ENCODE peak calls at places on chromosomes 5 and 9, in seven cellular contexts. W is neural progenitor cell, O is MM.1S, Q is astrocyte, R is HCT116, E is K562, L is fibroblast of lung. S is an unnamed sample. For H3K79me2, the result is how much of the 10 kb centered on the place peaks cover.

GRCh38 chr9:98962181-98962560 is 18.5 kb downstream of the COL15A1 start:
- DNase-seq in W (no peak), O (no peak), Q (peak), R (no peak), E (no peak), L (peak), S (peak)

GRCh38 chr9:12464910-12465512 is 228.2 kb upstream of the TYRP1 start:
- DNase-seq in W (peak), O (peak), Q (no peak), R (no peak), E (peak), L (peak), S (peak)

GRCh38 chr9:385818-386398 is 171.2 kb downstream of the DOCK8 start:
- DNase-seq in W (peak), O (peak), Q (peak), R (peak), E (peak), L (peak), S (peak)

GRCh38 chr5:92927291-92927778 is 653.7 kb downstream of the NR2F1-AS1 start:
- DNase-seq in W (peak), O (no peak), Q (peak), R (peak), E (no peak), L (no peak), S (no peak)

GRCh38 chr5:95916687-95917085 is 45.0 kb downstream of the ELL2 start:
- DNase-seq in W (no peak), O (no peak), Q (no peak), R (no peak), E (no peak), L (no peak), S (no peak)

GRCh38 chr5:96790851-96791513 is 16.8 kb downstream of the ERAP1 start:
- DNase-seq in W (peak), O (no peak), Q (peak), R (no peak), E (no peak), L (peak), S (peak)

GRCh38 chr5:170368593-170368992 is 20.6 kb downstream of the KCNMB1 start:
- DNase-seq in W (no peak), O (no peak), Q (no peak), R (no peak), E (no peak), L (no peak), S (no peak)

GRCh38 chr9:110748251-110748893 is 79.8 kb downstream of the MUSK start:
- DNase-seq in W (no peak), O (no peak), Q (no peak), R (no peak), E (no peak), L (no peak), S (no peak)

GRCh38 chr9:83041771-83042170 is 21.2 kb downstream of the RASEF start:
- DNase-seq in W (no peak), O (no peak), Q (peak), R (no peak), E (no peak), L (no peak), S (no peak)

GRCh38 chr5:151110992-151111391 is 30.2 kb upstream of the TNIP1 start:
- DNase-seq in W (no peak), O (no peak), Q (no peak), R (no peak), E (no peak), L (no peak), S (no peak)

GRCh38 chr9:96436063-96436455 is 13.9 kb upstream of the HABP4 start:
- DNase-seq in W (no peak), O (no peak), Q (peak), R (no peak), E (no peak), L (no peak), S (peak)

GRCh38 chr5:101915559-101915958 is 380.5 kb downstream of the SLCO4C1 start:
- DNase-seq in W (no peak), O (no peak), Q (peak), R (no peak), E (no peak), L (no peak), S (no peak)

GRCh38 chr5:167820266-167820988 is 471.0 kb upstream of the WWC1 start:
- DNase-seq in W (peak), O (no peak), Q (peak), R (no peak), E (no peak), L (no peak), S (peak)

GRCh38 chr5:33857037-33857436 is 34.8 kb downstream of the ADAMTS12 start:
- DNase-seq in W (no peak), O (no peak), Q (no peak), R (no peak), E (no peak), L (no peak), S (no peak)

GRCh38 chr5:141615991-141616715 is 2.6 kb downstream of the DIAPH1 start:
- DNase-seq in W (no peak), O (no peak), Q (no peak), R (no peak), E (no peak), L (no peak), S (no peak)

GRCh38 chr5:43041131-43041668 is 1.1 kb upstream of the ANXA2R start:
- DNase-seq in W (peak), O (no peak), Q (no peak), R (no peak), E (no peak), L (no peak), S (no peak)

GRCh38 chr5:80961376-80962281 is 1.5 kb downstream of the RASGRF2 start:
- DNase-seq in W (peak), O (no peak), Q (peak), R (no peak), E (no peak), L (peak), S (no peak)

GRCh38 chr9:137881591-137882505 is 4.3 kb downstream of the CACNA1B start:
- DNase-seq in W (no peak), O (no peak), Q (no peak), R (no peak), E (peak), L (no peak), S (no peak)

GRCh38 chr9:16282216-16282615 is 588.3 kb downstream of the BNC2 start:
- DNase-seq in W (no peak), O (no peak), Q (peak), R (no peak), E (no peak), L (peak), S (peak)

GRCh38 chr9:7973123-7973522 is 173.5 kb upstream of the DMAC1 start:
- DNase-seq in W (no peak), O (no peak), Q (no peak), R (no peak), E (no peak), L (no peak), S (no peak)

GRCh38 chr5:139414601-139415121 is 10.8 kb upstream of the SPATA24 start:
- DNase-seq in W (no peak), O (peak), Q (peak), R (no peak), E (no peak), L (no peak), S (no peak)

GRCh38 chr5:141618030-141618803 is 583 bp downstream of the DIAPH1 start:
- DNase-seq in W (peak), O (peak), Q (no peak), R (peak), E (no peak), L (no peak), S (peak)

GRCh38 chr9:131067625-131068024 is 28.7 kb upstream of the AIF1L start:
- DNase-seq in W (no peak), O (no peak), Q (no peak), R (no peak), E (peak), L (no peak), S (no peak)

GRCh38 chr9:137083418-137084004 is 3.3 kb upstream of the MAN1B1 start:
- DNase-seq in W (peak), O (no peak), Q (peak), R (peak), E (peak), L (peak), S (peak)

GRCh38 chr9:69745716-69746538 is 13.9 kb downstream of the PTAR1 start:
- DNase-seq in W (peak), O (no peak), Q (no peak), R (no peak), E (no peak), L (peak), S (peak)

GRCh38 chr9:109158656-109159055 is 8.4 kb downstream of the FRRS1L start:
- DNase-seq in W (no peak), O (no peak), Q (peak), R (no peak), E (no peak), L (no peak), S (peak)

GRCh38 chr5:54611290-54611951 is 93.9 kb downstream of the SNX18 start:
- DNase-seq in W (no peak), O (no peak), Q (peak), R (no peak), E (no peak), L (no peak), S (peak)

GRCh38 chr5:176180339-176180738 is 57.9 kb upstream of the SIMC1 start:
- DNase-seq in W (no peak), O (no peak), Q (no peak), R (no peak), E (no peak), L (peak), S (peak)

GRCh38 chr5:149581192-149581861 is at the start of gene ARHGEF37:
- DNase-seq in W (peak), O (no peak), Q (no peak), R (peak), E (no peak), L (peak), S (peak)

GRCh38 chr5:149584106-149584505 is 2.8 kb downstream of the ARHGEF37 start:
- DNase-seq in W (no peak), O (no peak), Q (no peak), R (no peak), E (no peak), L (peak), S (no peak)

GRCh38 chr5:149581931-149582768 is 852 bp downstream of the ARHGEF37 start:
- DNase-seq in W (peak), O (no peak), Q (no peak), R (no peak), E (no peak), L (no peak), S (peak)

GRCh38 chr5:149585910-149586309 is 4.6 kb downstream of the ARHGEF37 start:
- DNase-seq in W (no peak), O (no peak), Q (no peak), R (no peak), E (no peak), L (no peak), S (no peak)

DNA sequence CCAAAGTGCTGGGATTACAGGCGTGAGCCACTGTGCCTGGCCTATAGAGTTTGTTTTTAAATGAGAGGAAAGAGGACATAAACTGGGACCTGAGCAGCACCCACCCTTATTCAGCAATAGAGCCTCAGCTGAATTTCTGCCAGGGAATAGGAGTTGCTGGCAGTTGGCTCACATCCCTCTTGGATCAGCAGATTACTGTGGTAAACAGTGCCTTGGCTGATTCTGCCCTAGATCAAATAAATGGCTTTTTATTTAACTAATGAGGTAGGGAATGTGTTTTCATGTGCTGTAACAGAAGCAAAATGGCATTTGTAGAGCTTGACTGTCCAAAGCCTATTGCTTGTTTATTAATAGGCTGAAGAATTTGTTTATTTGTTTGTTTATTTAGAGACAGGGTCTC is 2.1 kb downstream of the ARHGEF37 start:
- DNase-seq in W (no peak), O (no peak), Q (no peak), R (no peak), E (no peak), L (peak), S (peak)
- H3K79me2 ChIP-seq in W (under half), O (under half), Q (under half), R (under half), E (under half), L (under half), S (under half)

GRCh38 chr5:3778000-3778570 is 182.5 kb downstream of the IRX1 start:
- DNase-seq in W (no peak), O (no peak), Q (no peak), R (no peak), E (no peak), L (no peak), S (no peak)
- TF ChIP-seq EZH2 in W (no peak), O (no peak), Q (no peak), R (no peak), E (no peak), L (no peak), S (no peak)

GRCh38 chr9:20466328-20467008 is 155.8 kb downstream of the MLLT3 start:
- DNase-seq in W (no peak), O (no peak), Q (no peak), R (no peak), E (no peak), L (no peak), S (no peak)
- H3K79me2 ChIP-seq in W (under half), O (under half), Q (under half), R (under half), E (under half), L (under half), S (under half)

DNA sequence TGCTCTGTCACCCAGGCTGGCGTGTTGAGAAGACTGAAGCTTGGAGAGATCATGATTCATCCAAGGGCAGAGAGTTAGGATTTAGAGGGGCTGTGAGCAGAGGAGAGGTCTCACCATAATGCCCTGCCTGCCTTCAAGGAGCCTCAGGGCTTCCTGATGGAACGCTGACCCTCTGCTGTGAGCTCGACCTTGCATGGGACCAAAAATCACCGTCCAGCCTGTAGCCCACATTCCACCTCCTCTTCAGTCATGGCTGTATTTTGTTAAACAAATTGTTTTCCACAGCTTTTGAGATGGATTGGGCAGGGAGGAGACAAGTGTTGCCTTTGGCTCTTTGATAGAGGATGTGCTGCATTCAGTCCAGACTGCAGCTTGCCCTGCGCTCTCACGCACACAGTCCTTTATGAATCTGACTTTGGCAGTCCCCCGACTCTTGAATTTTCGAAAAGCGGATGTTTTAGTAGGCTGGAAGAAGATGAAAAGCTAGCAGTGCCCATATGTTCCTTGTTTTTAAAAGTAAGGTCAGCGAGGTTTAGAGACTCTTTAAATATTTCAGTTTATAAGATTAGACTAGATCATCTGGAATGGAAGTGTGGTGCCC is 79.5 kb downstream of the MVB12B start:
- DNase-seq in W (no peak), O (no peak), Q (peak), R (no peak), E (no peak), L (no peak), S (peak)
- TF ChIP-seq EZH2 in W (no peak), O (no peak), Q (no peak), R (no peak), E (no peak), L (no peak), S (no peak)

GRCh38 chr5:98529321-98529720 is 244.1 kb upstream of the RGMB start:
- DNase-seq in W (no peak), O (no peak), Q (no peak), R (no peak), E (no peak), L (no peak), S (no peak)
- H3K79me2 ChIP-seq in W (under half), O (under half), Q (under half), R (under half), E (under half), L (under half), S (under half)

DNA sequence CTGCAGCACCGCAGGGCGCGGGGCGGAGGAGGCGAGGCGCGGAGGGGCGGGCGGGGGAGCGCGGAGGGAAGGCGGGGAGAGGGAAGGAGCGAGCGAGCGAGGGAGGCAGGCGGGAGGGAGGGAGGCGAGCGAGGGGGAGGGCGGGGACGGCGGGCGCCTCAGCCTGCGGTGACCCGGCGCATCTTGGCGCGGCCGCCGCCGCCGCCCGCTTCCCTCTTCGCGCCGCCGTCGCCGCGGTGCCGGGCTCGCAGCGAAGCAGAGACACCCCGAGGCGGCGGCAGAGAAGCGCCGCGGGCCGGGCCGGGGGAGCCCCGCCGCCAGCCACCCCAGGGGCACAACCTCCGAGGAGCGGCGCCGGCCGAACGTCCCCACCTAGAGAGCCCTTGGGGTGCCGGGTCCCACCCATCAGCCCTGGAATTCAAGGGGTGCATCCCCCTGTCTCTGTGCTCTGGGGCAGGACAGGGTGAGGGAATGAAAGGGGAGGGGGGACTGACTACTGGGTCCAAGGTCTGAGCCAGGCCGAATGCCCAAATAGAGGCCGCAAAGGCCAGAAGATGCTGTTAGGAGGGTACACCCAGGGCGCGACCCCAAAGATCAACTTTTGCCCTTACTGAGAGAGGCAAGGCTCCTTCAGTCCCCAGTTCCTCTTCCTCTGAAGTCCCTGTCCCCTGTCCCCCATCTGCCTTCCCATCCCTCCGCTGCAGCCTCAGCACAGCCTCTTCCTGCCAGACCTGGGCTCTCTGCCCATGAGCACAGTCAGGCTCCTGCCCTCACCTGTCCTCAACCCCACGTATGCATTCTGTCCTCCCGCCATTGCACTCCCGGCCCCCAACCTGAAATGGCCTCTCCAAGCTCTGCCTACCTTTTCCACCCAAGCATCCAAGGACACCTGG is at the start of gene ADAMTS2:
- DNase-seq in W (peak), O (no peak), Q (no peak), R (no peak), E (peak), L (peak), S (peak)
- TF ChIP-seq EZH2 in W (peak), O (no peak), Q (no peak), R (no peak), E (no peak), L (no peak), S (no peak)

GRCh38 chr5:78639811-78640210 is 8.8 kb downstream of the LHFPL2 start:
- DNase-seq in W (peak), O (no peak), Q (no peak), R (no peak), E (no peak), L (no peak), S (no peak)
- H3K79me2 ChIP-seq in W (half or more), O (under half), Q (half or more), R (under half), E (under half), L (under half), S (half or more)

GRCh38 chr5:22988937-22989336 is 135.8 kb upstream of the CDH12 start:
- DNase-seq in W (no peak), O (no peak), Q (no peak), R (no peak), E (no peak), L (no peak), S (no peak)
- TF ChIP-seq EZH2 in W (no peak), O (no peak), Q (no peak), R (no peak), E (no peak), L (no peak), S (no peak)

DNA sequence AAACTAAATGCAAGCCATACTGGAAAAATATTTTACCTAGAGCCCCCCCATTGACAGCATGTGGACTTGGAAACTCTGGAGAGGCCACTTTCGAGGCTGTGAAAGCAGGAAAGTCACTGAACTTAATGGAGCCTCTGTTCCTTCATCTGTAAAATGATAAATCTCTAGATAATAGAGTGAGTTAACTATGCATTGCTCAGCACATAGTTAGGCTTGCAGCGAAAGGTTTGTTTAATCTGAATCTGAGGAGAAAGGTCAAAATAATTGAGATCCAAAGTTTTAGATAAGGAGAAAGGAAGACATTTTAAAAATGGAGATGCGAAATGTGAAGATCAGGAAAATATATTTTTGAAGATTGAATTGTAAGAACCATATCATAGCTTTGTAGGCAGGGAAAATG is 4.6 kb downstream of the PCSK5 start:
- DNase-seq in W (no peak), O (no peak), Q (no peak), R (no peak), E (no peak), L (no peak), S (no peak)
- H3K79me2 ChIP-seq in W (half or more), O (under half), Q (under half), R (under half), E (under half), L (under half), S (under half)

S was measured in GM23248.